ENCODE peak calls at places on chromosomes 1 and 21, in six cellular contexts. O, V, Q, Y, B and F are unnamed samples.

GRCh38 chr1:229758101-229759036 is 132.3 kb downstream of the URB2 start:
- DNase-seq in O (peak; percentile 69), V (no peak), Q (peak; percentile 13), Y (no peak), B (no peak), F (no peak)

GRCh38 chr1:118989878-118990378 is 1.8 kb upstream of the TBX15 start:
- DNase-seq in O (no peak), V (no peak), Q (no peak), Y (no peak), B (peak; percentile 56), F (no peak)

GRCh38 chr1:175641633-175642032 is 101.8 kb downstream of the TNR start:
- DNase-seq in O (no peak), V (no peak), Q (no peak), Y (no peak), B (no peak), F (no peak)

GRCh38 chr1:223462047-223462446 is 68.8 kb downstream of the CCDC185 start:
- DNase-seq in O (no peak), V (no peak), Q (no peak), Y (no peak), B (no peak), F (no peak)

GRCh38 chr1:161771166-161771565 is 5.0 kb downstream of the ATF6 start:
- DNase-seq in O (no peak), V (no peak), Q (no peak), Y (no peak), B (no peak), F (peak; percentile 10)

GRCh38 chr1:66523502-66523901 is 10.5 kb upstream of the SGIP1 start:
- DNase-seq in O (no peak), V (no peak), Q (no peak), Y (no peak), B (no peak), F (no peak)

GRCh38 chr1:36834586-36834985 is 199.7 kb downstream of the GRIK3 start:
- DNase-seq in O (no peak), V (no peak), Q (no peak), Y (no peak), B (no peak), F (no peak)

GRCh38 chr1:47643506-47644215 is 205.8 kb downstream of the FOXD2 start:
- DNase-seq in O (no peak), V (no peak), Q (no peak), Y (no peak), B (no peak), F (no peak)

GRCh38 chr1:192538407-192539311 is 36.9 kb upstream of the RGS1 start:
- DNase-seq in O (no peak), V (no peak), Q (peak; percentile 67), Y (no peak), B (no peak), F (no peak)

GRCh38 chr1:23732363-23733224 is 10.7 kb upstream of the ELOA start:
- DNase-seq in O (peak; percentile 63), V (no peak), Q (no peak), Y (no peak), B (no peak), F (no peak)

GRCh38 chr1:100265562-100265930 is 470 bp upstream of the RTCA start:
- DNase-seq in O (peak; percentile 52), V (no peak), Q (no peak), Y (no peak), B (no peak), F (no peak)

GRCh38 chr1:62905309-62905708 is 121.4 kb downstream of the ATG4C start:
- DNase-seq in O (no peak), V (no peak), Q (no peak), Y (peak; percentile 84), B (no peak), F (no peak)

GRCh38 chr1:71351438-71351837 is 270.6 kb upstream of the ZRANB2 start:
- DNase-seq in O (peak; percentile 80), V (no peak), Q (peak; percentile 89), Y (no peak), B (no peak), F (no peak)

GRCh38 chr1:83998205-83998598 is 730 bp downstream of the TTLL7 start:
- DNase-seq in O (no peak), V (no peak), Q (peak; percentile 41), Y (no peak), B (no peak), F (no peak)

GRCh38 chr1:29875557-29876028 is 639.3 kb downstream of the PTPRU start:
- DNase-seq in O (no peak), V (no peak), Q (peak; percentile 6), Y (peak; percentile 85), B (no peak), F (no peak)

GRCh38 chr1:8412183-8412831 is 94.4 kb downstream of the SLC45A1 start:
- DNase-seq in O (peak; percentile 89), V (no peak), Q (peak; percentile 95), Y (no peak), B (no peak), F (no peak)

GRCh38 chr1:183604048-183604808 is 14.0 kb upstream of the NCF2 start:
- DNase-seq in O (peak; percentile 97), V (no peak), Q (peak; percentile 51), Y (peak; percentile 5), B (no peak), F (no peak)

GRCh38 chr21:43267391-43268085 is 98.7 kb downstream of the CRYAA start:
- DNase-seq in O (no peak), V (no peak), Q (no peak), Y (no peak), B (no peak), F (no peak)

GRCh38 chr1:159826436-159827101 is at the start of gene SLAMF8:
- DNase-seq in O (no peak), V (no peak), Q (no peak), Y (no peak), B (no peak), F (peak; percentile 24)